ENCODE peak calls at places on chromosomes 6 and 20, in nine cellular contexts. S is HEK293T, X is psoas muscle, K is skeletal muscle cell, J is HS-27A, E is fibroblast of the aortic adventitia, Z is lung, U is endothelial cell, F is ovary. G is an unnamed sample.
A peak's percentile ranks its signal among the peaks of the same experiment; 100 is the strongest.

GRCh38 chr6:57159127-57159526 is 13.0 kb upstream of the BAG2 start:
- DNase-seq in S (no peak), X (no peak), K (no peak), J (no peak), E (no peak), Z (no peak), U (no peak), F (no peak), G (no peak)

GRCh38 chr6:147684906-147685305 is 176.4 kb downstream of the SAMD5 start:
- DNase-seq in S (no peak), X (no peak), K (no peak), J (no peak), E (no peak), Z (no peak), U (no peak), F (no peak), G (no peak)

GRCh38 chr6:43917878-43918382 is 147.9 kb downstream of the VEGFA start:
- DNase-seq in S (no peak), X (no peak), K (no peak), J (no peak), E (peak; percentile 73), Z (no peak), U (no peak), F (no peak), G (no peak)

GRCh38 chr6:14464049-14464448 is 346.5 kb downstream of the CD83 start:
- DNase-seq in S (no peak), X (no peak), K (peak; percentile 40), J (no peak), E (peak; percentile 74), Z (no peak), U (no peak), F (no peak), G (no peak)

GRCh38 chr6:107956586-107957164 is 1.3 kb downstream of the SEC63 start:
- DNase-seq in S (no peak), X (no peak), K (peak; percentile 36), J (no peak), E (peak; percentile 62), Z (no peak), U (no peak), F (no peak), G (no peak)

GRCh38 chr6:161233986-161234620 is 39.8 kb downstream of the AGPAT4 start:
- DNase-seq in S (no peak), X (peak; percentile 77), K (peak; percentile 89), J (no peak), E (peak; percentile 94), Z (peak; percentile 54), U (no peak), F (peak; percentile 87), G (no peak)

GRCh38 chr6:19812512-19813119 is 24.6 kb upstream of the ID4 start:
- DNase-seq in S (peak; percentile 34), X (no peak), K (no peak), J (no peak), E (peak; percentile 83), Z (no peak), U (peak; percentile 8), F (no peak), G (no peak)

GRCh38 chr6:107936162-107936909 is 21.7 kb downstream of the SEC63 start:
- DNase-seq in S (no peak), X (no peak), K (no peak), J (no peak), E (no peak), Z (no peak), U (no peak), F (no peak), G (no peak)

GRCh38 chr6:31870385-31870921 is 7.8 kb upstream of the NEU1 start:
- DNase-seq in S (no peak), X (no peak), K (no peak), J (no peak), E (no peak), Z (no peak), U (no peak), F (no peak), G (no peak)

GRCh38 chr20:63946986-63947637 is 9.1 kb downstream of the UCKL1 start:
- DNase-seq in S (no peak), X (peak; percentile 39), K (no peak), J (no peak), E (no peak), Z (no peak), U (no peak), F (no peak), G (no peak)

GRCh38 chr6:46098678-46099077 is 31.1 kb upstream of the ENPP4 start:
- DNase-seq in S (no peak), X (peak; percentile 22), K (no peak), J (no peak), E (no peak), Z (no peak), U (no peak), F (no peak), G (no peak)

GRCh38 chr6:38346291-38347079 is 293.2 kb downstream of the BTBD9 start:
- DNase-seq in S (no peak), X (no peak), K (peak; percentile 78), J (peak; percentile 36), E (peak; percentile 77), Z (no peak), U (no peak), F (no peak), G (no peak)

GRCh38 chr6:7687145-7688113 is 38.5 kb upstream of the BMP6 start:
- DNase-seq in S (no peak), X (no peak), K (no peak), J (no peak), E (no peak), Z (no peak), U (no peak), F (no peak), G (no peak)

GRCh38 chr6:43278524-43279078 is 19.5 kb upstream of the SLC22A7 start:
- DNase-seq in S (no peak), X (no peak), K (no peak), J (peak; percentile 63), E (peak; percentile 26), Z (no peak), U (no peak), F (no peak), G (no peak)

GRCh38 chr6:6901205-6901719 is 206.5 kb upstream of the RREB1 start:
- DNase-seq in S (no peak), X (no peak), K (no peak), J (no peak), E (no peak), Z (no peak), U (no peak), F (no peak), G (no peak)

GRCh38 chr6:9516207-9516606 is 898.7 kb downstream of the TFAP2A start:
- DNase-seq in S (peak; percentile 9), X (no peak), K (peak; percentile 53), J (peak; percentile 64), E (peak; percentile 72), Z (no peak), U (no peak), F (no peak), G (no peak)

GRCh38 chr20:46833360-46833759 is 61.3 kb upstream of the EYA2 start:
- DNase-seq in S (no peak), X (no peak), K (no peak), J (no peak), E (no peak), Z (no peak), U (no peak), F (no peak), G (no peak)

GRCh38 chr6:2943564-2943955 is 27.8 kb downstream of the SERPINB6 start:
- DNase-seq in S (no peak), X (no peak), K (no peak), J (no peak), E (no peak), Z (peak; percentile 21), U (no peak), F (no peak), G (no peak)

GRCh38 chr6:31266721-31267360 is 5.1 kb downstream of the HLA-C start:
- DNase-seq in S (no peak), X (no peak), K (no peak), J (no peak), E (no peak), Z (no peak), U (no peak), F (no peak), G (no peak)

GRCh38 chr6:80182291-80182690 is 75.8 kb downstream of the BCKDHB start:
- DNase-seq in S (no peak), X (no peak), K (no peak), J (peak; percentile 15), E (peak; percentile 49), Z (no peak), U (no peak), F (no peak), G (no peak)

GRCh38 chr6:157911786-157912185 is 69.9 kb upstream of the SYNJ2 start:
- DNase-seq in S (no peak), X (no peak), K (no peak), J (no peak), E (no peak), Z (no peak), U (no peak), F (no peak), G (no peak)

GRCh38 chr20:24696396-24696795 is 227.0 kb downstream of the SYNDIG1 start:
- DNase-seq in S (no peak), X (no peak), K (no peak), J (no peak), E (no peak), Z (no peak), U (no peak), F (no peak), G (no peak)

GRCh38 chr20:49786226-49786625 is 26.4 kb upstream of the SLC9A8 start:
- DNase-seq in S (no peak), X (no peak), K (no peak), J (no peak), E (no peak), Z (no peak), U (no peak), F (no peak), G (no peak)

GRCh38 chr6:46983007-46983411 is 59.1 kb downstream of the ADGRF1 start:
- DNase-seq in S (peak; percentile 10), X (no peak), K (no peak), J (no peak), E (no peak), Z (no peak), U (no peak), F (no peak), G (no peak)

GRCh38 chr6:1164600-1164999 is 147.3 kb upstream of the FOXQ1 start:
- DNase-seq in S (no peak), X (no peak), K (no peak), J (no peak), E (no peak), Z (no peak), U (no peak), F (no peak), G (no peak)

GRCh38 chr6:132812255-132812732 is 2.1 kb upstream of the RPS12 start:
- DNase-seq in S (no peak), X (no peak), K (no peak), J (no peak), E (peak; percentile 65), Z (no peak), U (no peak), F (no peak), G (no peak)

GRCh38 chr20:40319741-40320499 is 369.1 kb downstream of the MAFB start:
- DNase-seq in S (no peak), X (no peak), K (no peak), J (no peak), E (no peak), Z (no peak), U (no peak), F (no peak), G (no peak)

GRCh38 chr6:14549871-14550270 is 432.3 kb downstream of the CD83 start:
- DNase-seq in S (no peak), X (no peak), K (no peak), J (no peak), E (no peak), Z (no peak), U (no peak), F (no peak), G (no peak)

GRCh38 chr20:58515240-58516212 is at the start of gene APCDD1L:
- DNase-seq in S (no peak), X (no peak), K (peak; percentile 28), J (no peak), E (peak; percentile 64), Z (no peak), U (no peak), F (no peak), G (no peak)

GRCh38 chr6:149060300-149060984 is 257.1 kb upstream of the TAB2 start:
- DNase-seq in S (peak; percentile 51), X (no peak), K (no peak), J (no peak), E (no peak), Z (no peak), U (no peak), F (no peak), G (no peak)

GRCh38 chr6:36075656-36076055 is 48.0 kb downstream of the MAPK14 start:
- DNase-seq in S (peak; percentile 17), X (no peak), K (no peak), J (no peak), E (no peak), Z (no peak), U (no peak), F (no peak), G (no peak)